ENCODE peak calls at places on chromosomes 3 and 15, in four cellular contexts. U is hypothalamus, Q is HEK293T, K is glomerular endothelial cell. F is an unnamed sample.

GRCh38 chr3:168865022-168865551 is 769.4 kb upstream of the GOLIM4 start:
- DNase-seq in U (no peak), K (no peak), Q (no peak), F (peak)

GRCh38 chr15:56320861-56321260 is 44.4 kb upstream of the TEX9 start:
- DNase-seq in U (no peak), K (no peak), Q (no peak), F (no peak)

GRCh38 chr3:133455281-133455680 is 55.4 kb downstream of the BFSP2 start:
- DNase-seq in K (no peak), U (no peak), Q (no peak), F (no peak)

GRCh38 chr3:127325630-127325961 is 37.8 kb upstream of the PRR20G start:
- DNase-seq in K (no peak), U (no peak), Q (no peak), F (no peak)

GRCh38 chr15:93359780-93360161 is 270.8 kb upstream of the RGMA start:
- DNase-seq in K (no peak), Q (no peak), U (no peak), F (no peak)

GRCh38 chr15:55742498-55742926 is 440 bp downstream of the PRTG start:
- DNase-seq in K (no peak), Q (no peak), U (peak), F (peak)

GRCh38 chr3:176032043-176032442 is 1165.2 kb downstream of the TBL1XR1 start:
- DNase-seq in K (no peak), Q (no peak), U (no peak), F (peak)

GRCh38 chr3:139630532-139630931 is 47.2 kb downstream of the NMNAT3 start:
- DNase-seq in K (no peak), U (no peak), Q (no peak), F (no peak)

GRCh38 chr15:73053398-73053723 is 1.1 kb downstream of the NEO1 start:
- DNase-seq in Q (no peak), K (no peak), U (no peak), F (no peak)

GRCh38 chr3:53259427-53260259 is 3.8 kb upstream of the TKT start:
- DNase-seq in K (no peak), Q (no peak), U (no peak), F (peak)

GRCh38 chr15:81120069-81120468 is 14.0 kb upstream of the CFAP161 start:
- DNase-seq in Q (no peak), K (no peak), U (no peak), F (no peak)

GRCh38 chr15:38354321-38354929 is 99.5 kb upstream of the FAM98B start:
- DNase-seq in K (no peak), U (no peak), Q (peak), F (peak)

GRCh38 chr3:149968216-149968615 is 2.5 kb downstream of the PFN2 start:
- DNase-seq in K (no peak), Q (no peak), U (no peak), F (peak)